ENCODE peak calls at places on chromosome 17, in ten cellular contexts. F is activated naive CD8-positive, alpha-beta T cell treated with anti-CD3 and anti-CD28 coated beads, Interleukin-2, amount 50 U/mL, for 24 hours; M is T-helper 17 cell; H is HT-29; A is retinal pigment epithelial cell; S is activated CD4-positive, alpha-beta T cell treated with anti-CD3 and anti-CD28 coated beads, Interleukin-2, amount 10 ng/mL, durations not matched to agents 7 days and 5 days; W is ureter; Z is nucleus accumbens; J is stimulated activated CD4-positive, alpha-beta T cell treated with anti-CD3 and anti-CD28 coated beads, Interleukin-12 subunit alpha, Interleukin-12 subunit beta, amount 100 ng/mL, for 24 hours; T is HEK293T. P is an unnamed sample.

GRCh38 chr17:29241015-29241963 is 5.4 kb upstream of the CRYBA1 start:
- DNase-seq in M (no peak), F (no peak), S (no peak), H (peak; percentile 31), A (peak; percentile 76), T (no peak), W (peak; percentile 48), Z (peak; percentile 36), J (no peak), P (peak; percentile 93)

GRCh38 chr17:49337900-49338299 is 24.1 kb downstream of the ZNF652 start:
- DNase-seq in J (no peak), Z (no peak), H (no peak), W (no peak), T (no peak), A (no peak), S (no peak), M (no peak), F (peak; percentile 24), P (no peak)

GRCh38 chr17:1286379-1287106 is 7.1 kb downstream of the TRARG1 start:
- DNase-seq in S (no peak), F (no peak), Z (no peak), J (no peak), A (no peak), M (no peak), W (no peak), T (no peak), H (no peak), P (no peak)

GRCh38 chr17:82096709-82097186 is 1.3 kb downstream of the FASN start:
- DNase-seq in A (no peak), T (no peak), M (no peak), J (no peak), Z (no peak), W (no peak), S (no peak), H (no peak), F (no peak), P (no peak)

GRCh38 chr17:17859909-17860760 is 23.3 kb upstream of the SREBF1 start:
- DNase-seq in A (no peak), Z (peak; percentile 22), F (peak; percentile 79), W (peak; percentile 72), T (peak; percentile 82), M (peak; percentile 52), S (peak; percentile 78), H (peak; percentile 77), J (peak; percentile 46), P (no peak)

GRCh38 chr17:45936610-45937009 is 42.3 kb downstream of the MAPT start:
- DNase-seq in M (no peak), W (no peak), H (no peak), F (no peak), A (no peak), Z (no peak), T (no peak), S (no peak), J (no peak), P (no peak)

GRCh38 chr17:35748323-35748960 is 4.6 kb downstream of the GAS2L2 start:
- DNase-seq in M (no peak), A (no peak), S (no peak), F (peak; percentile 29), J (no peak), W (no peak), Z (no peak), T (no peak), H (peak; percentile 45), P (no peak)

GRCh38 chr17:73768691-73769090 is 124.4 kb upstream of the SDK2 start:
- DNase-seq in A (no peak), T (no peak), Z (no peak), S (no peak), F (no peak), M (no peak), J (no peak), H (no peak), W (no peak), P (no peak)

GRCh38 chr17:2749784-2750181 is 331 bp upstream of the CCDC92B start:
- DNase-seq in T (peak; percentile 90), M (peak; percentile 62), Z (peak; percentile 41), S (peak; percentile 73), A (peak; percentile 19), W (peak; percentile 71), H (peak; percentile 67), F (peak; percentile 79), J (peak; percentile 47), P (no peak)

GRCh38 chr17:78351449-78352006 is 8.3 kb downstream of the SOCS3 start:
- DNase-seq in H (no peak), T (no peak), W (peak; percentile 96), A (no peak), J (no peak), M (no peak), S (no peak), F (no peak), Z (peak; percentile 87), P (no peak)

GRCh38 chr17:65433592-65433991 is 127.9 kb downstream of the AXIN2 start:
- DNase-seq in M (no peak), H (peak; percentile 15), T (no peak), J (no peak), S (no peak), W (no peak), F (peak; percentile 32), A (peak; percentile 12), Z (no peak), P (no peak)

GRCh38 chr17:27466748-27467375 is 10.6 kb downstream of the KSR1 start:
- DNase-seq in J (peak; percentile 65), M (peak; percentile 17), S (peak; percentile 81), F (peak; percentile 80), W (no peak), T (no peak), H (no peak), A (no peak), Z (no peak), P (no peak)

GRCh38 chr17:3887811-3888210 is 5.0 kb downstream of the CAMKK1 start:
- DNase-seq in J (no peak), Z (no peak), A (no peak), W (no peak), S (no peak), M (no peak), H (peak; percentile 46), T (no peak), F (no peak), P (no peak)

GRCh38 chr17:79090503-79091372 is 16.1 kb downstream of the ENGASE start:
- DNase-seq in A (no peak), F (no peak), M (no peak), H (no peak), W (no peak), Z (no peak), J (no peak), T (no peak), S (no peak), P (no peak)

GRCh38 chr17:18320301-18320700 is 5.2 kb downstream of the SMCR8 start:
- DNase-seq in M (no peak), Z (no peak), W (no peak), S (no peak), J (no peak), T (no peak), F (no peak), A (no peak), H (no peak), P (no peak)

GRCh38 chr17:78289802-78290363 is 58.5 kb downstream of the TMEM235 start:
- DNase-seq in A (peak; percentile 68), F (peak; percentile 72), H (peak; percentile 76), Z (peak; percentile 15), T (peak; percentile 87), J (peak; percentile 43), M (peak; percentile 44), W (peak; percentile 86), S (peak; percentile 81), P (peak; percentile 57)

GRCh38 chr17:56028837-56029236 is 124.4 kb upstream of the ANKFN1 start:
- DNase-seq in H (no peak), W (no peak), M (no peak), F (no peak), S (no peak), J (no peak), T (no peak), A (no peak), Z (no peak), P (no peak)

GRCh38 chr17:75271955-75272847 is 1.2 kb upstream of the MIF4GD start:
- DNase-seq in T (no peak), F (no peak), S (no peak), W (no peak), A (no peak), H (peak; percentile 40), Z (peak; percentile 12), M (no peak), J (no peak), P (no peak)